ENCODE peak calls at places on chromosome 16, in seven cellular contexts. Y is mammary epithelial cell, K is Peyer's patch, H is mucosa of descending colon, I is lung, W is A549, Z is fibroblast of lung. G is an unnamed sample. For H3K4me1, the result is how much of the 10 kb centered on the place peaks cover.

GRCh38 chr16:29992371-29992967 is 2.9 kb downstream of the HIRIP3 start:
- DNase-seq in Y (no peak), K (no peak), H (peak), I (no peak), W (no peak), Z (peak), G (no peak)

GRCh38 chr16:79850348-79850747 is 249.8 kb upstream of the MAF start:
- DNase-seq in Y (no peak), K (no peak), H (no peak), I (no peak), W (no peak), Z (no peak), G (no peak)

GRCh38 chr16:56610017-56610608 is 1.7 kb downstream of the MT2A start:
- DNase-seq in Y (peak), K (peak), H (peak), I (peak), W (peak), Z (peak), G (peak)

GRCh38 chr16:56329887-56330286 is 95.5 kb downstream of the AMFR start:
- DNase-seq in Y (no peak), K (no peak), H (no peak), I (no peak), W (no peak), Z (no peak), G (no peak)

GRCh38 chr16:19972111-19972510 is 87.5 kb upstream of the GPRC5B start:
- DNase-seq in Y (peak), K (no peak), H (no peak), I (no peak), W (no peak), Z (no peak), G (no peak)

GRCh38 chr16:47359478-47359877 is 101.4 kb downstream of the ITFG1 start:
- DNase-seq in Y (no peak), K (no peak), H (no peak), I (no peak), W (no peak), Z (peak), G (no peak)

GRCh38 chr16:10228779-10229178 is 46.6 kb upstream of the GRIN2A start:
- DNase-seq in Y (peak), K (no peak), H (no peak), I (no peak), W (no peak), Z (no peak), G (no peak)

GRCh38 chr16:75621170-75621477 is 2.0 kb downstream of the ADAT1 start:
- DNase-seq in Y (peak), K (no peak), H (no peak), I (no peak), W (peak), Z (peak), G (no peak)

GRCh38 chr16:86016201-86016965 is 117.4 kb downstream of the IRF8 start:
- DNase-seq in Y (peak), K (peak), H (no peak), I (peak), W (peak), Z (peak), G (no peak)

GRCh38 chr16:28208824-28209223 is 2.9 kb downstream of the XPO6 start:
- DNase-seq in Y (no peak), K (no peak), H (no peak), I (no peak), W (no peak), Z (no peak), G (no peak)

GRCh38 chr16:28210264-28210663 is 1.5 kb downstream of the XPO6 start:
- DNase-seq in Y (no peak), K (no peak), H (no peak), I (no peak), W (no peak), Z (no peak), G (no peak)

GRCh38 chr16:28205974-28206373 is 5.8 kb downstream of the XPO6 start:
- DNase-seq in Y (no peak), K (no peak), H (no peak), I (no peak), W (no peak), Z (no peak), G (no peak)

GRCh38 chr16:28207425-28207824 is 4.3 kb downstream of the XPO6 start:
- DNase-seq in Y (no peak), K (no peak), H (no peak), I (no peak), W (no peak), Z (no peak), G (no peak)

GRCh38 chr16:28208131-28208530 is 3.6 kb downstream of the XPO6 start:
- DNase-seq in Y (no peak), K (no peak), H (no peak), I (no peak), W (no peak), Z (no peak), G (no peak)
- H3K4me1 ChIP-seq in Y (under half), K (under half), H (under half), I (under half), W (under half), Z (under half), G (under half)

DNA sequence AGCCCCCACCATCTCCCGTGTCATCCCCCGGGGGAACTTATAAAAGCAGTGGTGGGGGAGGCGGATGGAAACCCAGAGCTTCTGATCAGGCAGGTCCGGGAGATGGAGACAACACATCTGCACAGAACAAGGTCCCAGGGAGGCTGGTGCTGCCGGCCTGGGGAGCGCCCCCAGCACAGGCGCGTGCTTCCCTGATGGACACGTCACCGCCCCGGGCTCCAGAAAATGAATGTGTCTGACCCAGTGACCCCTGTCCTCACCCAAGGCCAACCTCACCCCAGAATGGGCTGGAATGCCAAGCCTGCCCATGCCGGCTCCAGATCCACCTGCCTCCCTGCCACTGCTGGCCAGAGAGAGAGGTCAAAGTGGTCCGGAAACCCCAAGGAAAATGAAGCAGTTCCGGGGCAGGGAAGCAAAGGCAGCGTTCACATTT is 12.5 kb downstream of the SLC7A5 start:
- DNase-seq in Y (no peak), K (no peak), H (no peak), I (no peak), W (peak), Z (no peak), G (no peak)
- H3K4me1 ChIP-seq in Y (half or more), K (under half), H (under half), I (under half), W (half or more), Z (under half), G (half or more)

DNA sequence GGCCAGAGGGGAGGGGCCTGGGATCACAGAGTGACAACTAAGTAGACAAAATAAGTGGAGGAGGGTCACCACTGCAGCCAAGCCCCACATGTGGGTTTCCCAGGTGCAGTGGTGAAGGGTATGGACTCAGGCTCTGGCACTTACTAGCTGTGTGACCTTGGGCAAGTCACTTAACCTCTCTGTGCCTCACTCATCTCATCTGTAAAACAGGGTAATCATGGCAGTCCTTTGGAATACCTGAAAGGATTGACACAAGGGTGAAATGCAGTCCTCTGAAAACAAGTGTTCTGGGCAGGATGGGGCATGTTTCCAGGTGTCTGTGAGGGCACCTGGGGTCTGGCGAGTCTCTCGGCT is 55.8 kb downstream of the NKD1 start:
- DNase-seq in Y (no peak), K (no peak), H (peak), I (no peak), W (no peak), Z (no peak), G (no peak)
- H3K4me1 ChIP-seq in Y (under half), K (under half), H (under half), I (under half), W (under half), Z (under half), G (under half)

DNA sequence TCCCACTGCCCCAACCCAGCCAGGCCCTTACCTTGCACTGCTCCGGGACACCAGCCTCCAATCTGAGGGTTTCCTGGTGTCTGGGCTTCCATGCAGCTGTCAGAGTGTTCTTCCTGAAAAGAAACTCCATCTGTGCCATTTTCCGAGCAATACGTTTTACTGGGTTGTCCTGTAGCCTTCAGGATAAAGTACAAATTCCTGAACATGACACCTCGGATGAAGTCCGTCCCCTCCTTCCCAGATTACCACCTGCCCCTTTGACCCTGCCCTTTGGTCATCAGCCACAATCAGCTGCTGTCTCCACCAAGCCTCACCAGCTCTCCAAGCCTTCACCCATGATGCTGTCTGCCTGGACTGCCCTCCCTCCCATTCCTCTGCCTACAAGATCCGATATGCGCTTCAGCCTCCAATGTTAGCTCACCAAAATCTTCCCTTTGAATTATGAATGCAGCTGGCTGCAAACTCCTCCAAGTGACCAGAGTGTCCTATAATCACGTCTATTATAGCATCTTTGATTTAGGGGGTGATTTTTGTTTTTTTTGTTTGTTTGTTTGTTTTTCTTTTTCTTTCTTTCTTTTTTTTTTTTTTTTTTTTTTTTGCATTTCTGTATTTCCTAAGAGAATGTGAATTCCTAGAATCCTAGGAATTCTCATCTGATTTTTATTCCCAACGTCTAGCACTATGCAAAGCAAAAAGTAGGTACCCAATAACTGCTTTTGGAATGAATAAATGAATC is 60.6 kb upstream of the KIFC3 start:
- DNase-seq in Y (no peak), K (peak), H (no peak), I (no peak), W (peak), Z (no peak), G (no peak)
- H3K4me1 ChIP-seq in Y (under half), K (under half), H (under half), I (under half), W (half or more), Z (under half), G (under half)